ENCODE peak calls at places on chromosomes 13 and 19, in eight cellular contexts. O, L, G, Z, U, Q, S and E are unnamed samples.

GRCh38 chr19:5695649-5696195 is 5.6 kb downstream of the RPL36 start:
- DNase-seq in O (no peak), L (no peak), G (no peak), Z (no peak), U (no peak), Q (no peak), S (no peak), E (no peak)

GRCh38 chr13:75470676-75471075 is 11.3 kb downstream of the TBC1D4 start:
- DNase-seq in O (no peak), L (no peak), G (no peak), Z (no peak), U (no peak), Q (no peak), S (no peak), E (no peak)

GRCh38 chr19:43495082-43495481 is 9.5 kb downstream of the PHLDB3 start:
- DNase-seq in O (no peak), L (no peak), G (no peak), Z (no peak), U (peak; percentile 74), Q (no peak), S (no peak), E (no peak)

GRCh38 chr19:48442116-48443035 is 3.4 kb upstream of the GRWD1 start:
- DNase-seq in O (no peak), L (no peak), G (no peak), Z (no peak), U (no peak), Q (no peak), S (no peak), E (no peak)

GRCh38 chr19:39329948-39330347 is 5.9 kb downstream of the GMFG start:
- DNase-seq in O (no peak), L (no peak), G (no peak), Z (no peak), U (no peak), Q (no peak), S (no peak), E (no peak)

GRCh38 chr19:52640916-52641315 is 2.8 kb upstream of the ZNF83 start:
- DNase-seq in O (peak; percentile 36), L (no peak), G (no peak), Z (peak; percentile 16), U (peak; percentile 54), Q (no peak), S (no peak), E (no peak)

GRCh38 chr13:32911506-32911905 is 104.7 kb upstream of the KL start:
- DNase-seq in O (peak; percentile 57), L (peak; percentile 67), G (no peak), Z (peak; percentile 12), U (peak; percentile 45), Q (peak; percentile 59), S (peak; percentile 56), E (no peak)

GRCh38 chr19:48290341-48290922 is 20.6 kb downstream of the ZNF114 start:
- DNase-seq in O (peak; percentile 26), L (peak; percentile 25), G (no peak), Z (peak; percentile 64), U (peak; percentile 79), Q (peak; percentile 70), S (no peak), E (no peak)

GRCh38 chr19:1648156-1648925 is 4.1 kb downstream of the TCF3 start:
- DNase-seq in O (no peak), L (no peak), G (no peak), Z (no peak), U (no peak), Q (no peak), S (no peak), E (no peak)

GRCh38 chr19:5052515-5052914 is 83.6 kb downstream of the KDM4B start:
- DNase-seq in O (no peak), L (no peak), G (no peak), Z (no peak), U (no peak), Q (no peak), S (no peak), E (no peak)

GRCh38 chr19:50633359-50633758 is 6.3 kb downstream of the SYT3 start:
- DNase-seq in O (no peak), L (no peak), G (no peak), Z (no peak), U (no peak), Q (no peak), S (no peak), E (no peak)

GRCh38 chr13:42803563-42804212 is 22.3 kb downstream of the FAM216B start:
- DNase-seq in O (peak; percentile 55), L (peak; percentile 64), G (no peak), Z (no peak), U (no peak), Q (peak; percentile 44), S (no peak), E (no peak)